ENCODE peak calls at places on chromosomes 1 and 21, in four cellular contexts. J is neural progenitor cell, L is OCI-LY7, B is GM23338. H is an unnamed sample.

GRCh38 chr1:42178249-42178648 is 13.7 kb upstream of the GUCA2A start:
- DNase-seq in L (no peak), J (no peak), B (no peak), H (peak)

GRCh38 chr1:42939216-42939615 is 19.5 kb downstream of the SLC2A1 start:
- DNase-seq in L (no peak), B (no peak), J (no peak), H (peak)

GRCh38 chr1:55284856-55285255 is 69.7 kb upstream of the USP24 start:
- DNase-seq in B (peak), L (peak), J (peak), H (peak)

GRCh38 chr1:112465122-112465521 is 43.6 kb upstream of the WNT2B start:
- DNase-seq in J (no peak), L (no peak), B (no peak), H (no peak)

GRCh38 chr1:201783067-201783466 is 45.9 kb upstream of the IPO9 start:
- DNase-seq in B (no peak), L (no peak), J (no peak), H (no peak)

GRCh38 chr21:45295576-45296365 is 8.1 kb upstream of the POFUT2 start:
- DNase-seq in B (no peak), L (no peak), J (no peak), H (peak)

GRCh38 chr21:39001341-39001740 is 181.9 kb downstream of the PSMG1 start:
- DNase-seq in J (no peak), L (no peak), B (no peak), H (no peak)

GRCh38 chr1:2411801-2412394 is 466 bp downstream of the PEX10 start:
- DNase-seq in L (peak), B (no peak), J (no peak), H (no peak)

GRCh38 chr1:7457811-7458210 is 313.3 kb upstream of the VAMP3 start:
- DNase-seq in J (no peak), L (no peak), B (no peak), H (no peak)

GRCh38 chr1:200653022-200653462 is 16.7 kb downstream of the DDX59 start:
- DNase-seq in L (no peak), B (no peak), J (no peak), H (no peak)

GRCh38 chr1:40877681-40878080 is 15.5 kb upstream of the CITED4 start:
- DNase-seq in L (no peak), J (no peak), B (peak), H (no peak)

DNA sequence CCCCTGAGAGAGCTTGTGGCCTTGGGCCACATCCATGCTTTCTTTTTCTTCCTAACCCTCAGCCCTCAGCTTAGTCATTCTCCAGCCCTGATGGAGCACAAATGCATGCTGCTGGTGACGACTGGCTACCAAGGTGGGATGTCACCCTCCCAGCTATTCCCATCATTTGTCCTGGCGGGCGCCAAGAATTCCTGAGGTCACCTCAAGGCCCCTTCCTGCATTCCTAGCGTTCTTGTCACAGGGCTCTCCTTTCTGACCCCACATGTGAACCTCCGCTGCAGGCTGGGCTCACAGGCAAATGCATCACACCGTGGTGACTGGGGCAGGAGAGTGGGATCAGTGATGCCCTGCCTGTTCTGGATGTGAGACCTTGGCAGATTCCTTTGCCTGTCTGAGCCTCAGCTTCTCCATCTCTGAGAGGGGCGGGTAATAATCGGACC is 53.4 kb upstream of the IFFO2 start:
- DNase-seq in L (no peak), B (peak), J (peak), H (no peak)
- TF ChIP-seq EZH2phosphoT487 in L (no peak), B (no peak), J (no peak), H (no peak)

GRCh38 chr1:218775476-218776170 is 398.1 kb upstream of the LYPLAL1 start:
- DNase-seq in B (no peak), J (peak), L (no peak), H (peak)
- H2AFZ ChIP-seq in B (peak), J (peak), L (no peak), H (no peak)

DNA sequence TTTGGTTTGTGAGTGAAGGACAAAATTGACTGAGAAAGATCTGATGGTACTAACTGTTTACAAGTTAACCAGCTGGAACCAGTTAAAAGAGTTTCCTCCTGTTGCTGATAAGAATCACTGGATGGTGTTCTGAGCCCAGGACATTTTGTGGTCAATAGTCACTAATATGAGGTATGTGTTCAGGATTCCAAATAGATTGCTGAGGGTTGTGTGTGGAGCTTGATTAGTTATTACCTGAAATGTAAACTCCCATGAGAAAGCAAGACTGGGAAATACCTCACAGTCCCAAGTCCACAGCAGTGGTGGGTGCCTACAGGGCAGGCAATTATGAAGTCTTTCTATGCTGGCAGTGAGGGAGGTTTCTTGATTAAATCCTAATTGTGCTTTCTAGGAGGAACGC is 164.6 kb downstream of the DNM3 start:
- DNase-seq in J (no peak), L (no peak), B (no peak), H (peak)
- TF ChIP-seq EZH2phosphoT487 in J (no peak), L (no peak), B (no peak), H (no peak)

GRCh38 chr21:40846057-40846456 is 901 bp downstream of the DSCAM start:
- DNase-seq in L (no peak), J (no peak), B (no peak), H (no peak)

GRCh38 chr21:40845621-40846020 is 1.3 kb downstream of the DSCAM start:
- DNase-seq in L (no peak), J (no peak), B (no peak), H (no peak)

GRCh38 chr21:40847956-40848355 is 998 bp upstream of the DSCAM start:
- DNase-seq in B (peak), L (no peak), J (peak), H (no peak)

GRCh38 chr21:40844935-40845334 is 2.0 kb downstream of the DSCAM start:
- DNase-seq in B (no peak), J (no peak), L (no peak), H (no peak)

DNA sequence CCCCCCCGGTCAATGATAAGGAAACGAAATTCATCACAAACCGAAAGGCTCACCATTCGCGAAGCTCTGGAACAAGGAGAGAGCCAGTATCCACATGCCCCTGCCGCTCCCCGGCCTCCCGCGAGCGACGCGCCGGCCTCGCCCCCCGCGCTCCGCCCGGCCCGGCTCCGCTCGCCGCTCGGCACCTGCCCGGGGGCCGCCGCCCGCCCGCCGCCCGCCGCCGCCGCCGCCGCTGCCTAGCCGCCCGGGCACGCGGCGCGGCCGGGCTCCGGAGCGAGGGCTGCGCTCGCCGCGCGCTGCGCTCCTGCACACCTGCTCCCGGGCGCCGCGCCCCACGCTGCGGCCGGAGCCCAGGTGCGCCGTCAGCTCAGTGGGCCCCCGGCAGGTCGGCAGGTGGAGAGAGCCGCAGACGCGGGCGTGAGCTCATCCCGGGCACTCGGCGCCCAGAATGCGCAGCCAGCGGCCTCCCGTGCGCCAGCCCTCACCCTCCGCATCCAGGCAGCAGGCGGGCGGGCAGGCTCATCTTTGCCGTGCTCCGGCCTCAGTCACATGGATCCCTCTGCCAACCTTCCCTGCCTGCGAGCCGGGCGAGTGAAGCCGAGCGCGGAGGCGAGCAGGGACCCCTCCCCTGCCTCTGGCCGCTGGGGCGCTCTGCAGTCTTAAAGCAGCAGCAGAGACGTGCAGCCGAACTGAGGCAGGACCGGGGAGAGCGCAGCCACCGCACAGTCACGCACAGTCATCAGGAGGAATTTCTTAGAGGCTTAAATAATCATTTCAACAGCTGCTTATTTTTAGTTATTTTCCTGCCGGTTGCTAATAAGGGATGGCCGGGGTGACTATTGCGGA is at the start of gene DSCAM:
- DNase-seq in L (no peak), B (peak), J (peak), H (peak)
- H2AFZ ChIP-seq in L (no peak), B (peak), J (peak), H (no peak)

DNA sequence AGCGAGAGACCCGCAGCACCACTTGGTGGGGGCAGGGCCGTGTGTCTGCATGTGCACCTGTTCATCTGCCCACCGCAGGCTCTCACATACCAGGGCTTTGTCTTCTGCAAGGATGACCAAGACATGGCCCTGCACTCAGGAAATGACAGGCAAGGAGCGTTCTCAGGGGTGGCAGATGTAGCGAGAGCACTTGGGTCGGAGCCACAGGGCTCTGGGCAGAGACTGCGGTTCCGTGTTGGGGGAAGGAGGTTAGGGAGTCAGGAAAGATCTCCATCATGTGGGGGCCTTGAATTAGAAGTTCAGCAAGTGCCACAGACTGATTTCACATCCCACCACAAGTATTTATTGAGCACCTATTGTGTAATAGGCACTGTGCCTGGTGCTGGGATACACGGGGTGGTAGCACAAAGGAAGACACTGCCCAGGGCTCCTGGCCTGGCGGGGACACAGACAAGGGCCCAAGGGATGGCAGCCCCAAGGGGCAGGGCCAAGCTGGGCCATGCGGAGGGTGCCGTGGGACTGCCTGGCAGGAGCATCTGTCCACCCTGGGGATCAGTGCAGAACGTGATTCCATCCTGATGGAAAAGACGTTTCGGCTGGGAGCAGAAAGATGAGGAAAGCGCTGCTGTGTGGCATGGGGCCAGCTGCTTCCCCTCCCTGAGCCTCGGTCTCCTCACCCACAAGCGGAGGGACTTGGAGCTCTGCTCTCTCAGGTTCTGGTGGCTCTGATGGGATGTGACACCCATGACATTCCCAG is 11.4 kb upstream of the SPSB1 start:
- DNase-seq in J (no peak), B (no peak), L (no peak), H (no peak)
- TF ChIP-seq EZH2phosphoT487 in J (no peak), B (no peak), L (no peak), H (no peak)

GRCh38 chr21:28485301-28486022 is 507.2 kb downstream of the LTN1 start:
- DNase-seq in J (no peak), B (no peak), L (no peak), H (no peak)

GRCh38 chr21:28479660-28480059 is 513.0 kb downstream of the LTN1 start:
- DNase-seq in B (no peak), J (no peak), L (no peak), H (no peak)

GRCh38 chr21:28482657-28483056 is 510.0 kb downstream of the LTN1 start:
- DNase-seq in L (no peak), B (no peak), J (no peak), H (no peak)

DNA sequence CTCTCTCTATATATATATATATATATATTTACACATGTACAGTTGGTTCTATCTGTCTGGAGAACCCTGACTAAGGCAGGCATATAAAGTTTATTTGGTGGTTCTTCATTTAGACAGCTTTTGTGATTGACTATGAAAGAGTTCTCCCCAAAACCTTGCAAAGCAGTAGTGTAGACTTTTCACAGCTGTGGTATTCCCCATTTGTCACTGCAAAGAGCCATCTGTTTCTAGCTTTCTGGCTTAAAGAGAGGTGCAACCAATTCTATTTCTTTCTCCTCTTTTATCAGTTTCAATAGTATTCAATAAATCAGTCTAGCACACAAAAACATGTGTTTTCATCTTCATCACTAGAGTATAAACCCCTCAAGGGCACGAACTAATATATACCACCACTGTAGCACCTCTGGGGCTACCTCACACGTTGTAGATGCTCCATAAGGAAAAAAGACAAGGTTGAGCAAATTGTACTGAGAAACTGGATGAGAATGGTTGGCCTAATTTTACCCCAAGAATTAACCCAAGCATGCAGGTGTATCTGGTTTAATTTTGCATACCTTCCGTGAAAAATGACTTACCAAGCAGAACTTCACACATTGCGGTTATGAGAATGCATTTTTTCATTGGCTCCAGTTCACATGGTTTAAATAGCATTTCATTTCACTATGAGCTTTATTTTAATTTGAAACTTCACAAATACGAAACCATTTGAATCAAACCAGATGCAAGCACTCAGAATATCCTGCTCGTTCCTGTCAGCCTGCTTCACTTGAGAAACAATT is 512.4 kb downstream of the LTN1 start:
- DNase-seq in B (no peak), L (no peak), J (no peak), H (no peak)
- H2AFZ ChIP-seq in B (no peak), L (no peak), J (no peak), H (no peak)

GRCh38 chr1:39652105-39652504 is 12.7 kb upstream of the HEYL start:
- DNase-seq in B (no peak), L (no peak), J (no peak), H (no peak)
- TF ChIP-seq EZH2phosphoT487 in B (no peak), L (no peak), J (no peak), H (no peak)

DNA sequence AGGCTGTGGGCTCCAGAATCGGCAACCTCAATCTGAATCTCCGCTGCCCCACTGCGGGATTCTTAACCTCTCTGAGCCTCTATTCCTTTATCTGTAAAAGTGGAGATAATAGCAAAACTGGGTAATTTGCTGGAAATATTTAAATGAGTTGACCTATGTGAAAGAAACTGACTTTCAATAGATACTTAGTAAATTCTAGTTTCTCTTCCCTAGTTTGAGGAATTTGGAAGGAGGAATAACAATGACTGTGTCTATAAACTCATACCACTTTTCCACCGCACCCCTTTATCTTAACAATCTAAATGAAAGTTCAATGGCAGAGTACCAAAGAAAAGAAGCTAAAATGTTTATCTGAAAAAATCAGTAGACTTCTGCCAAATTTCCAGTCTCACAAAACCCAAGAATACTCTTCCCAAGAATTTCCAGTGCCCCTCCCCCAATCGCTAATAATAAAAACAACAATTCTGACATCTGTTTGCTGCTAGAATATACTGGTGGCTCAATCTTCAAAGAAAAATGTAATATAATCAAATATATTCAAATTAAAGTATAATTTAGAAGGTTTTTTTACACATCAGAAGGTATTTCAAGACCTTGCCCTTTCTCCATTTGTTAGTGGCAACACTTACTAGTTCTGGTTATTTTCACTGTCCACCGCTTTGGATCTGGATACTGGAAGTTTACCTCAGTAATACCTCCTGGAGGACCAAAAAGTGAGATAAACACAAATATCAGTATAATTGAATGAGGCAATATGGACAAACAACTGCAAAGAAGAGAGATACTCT is 171.2 kb downstream of the LTN1 start:
- DNase-seq in L (no peak), B (no peak), J (no peak), H (no peak)
- H2AFZ ChIP-seq in L (no peak), B (no peak), J (no peak), H (no peak)

DNA sequence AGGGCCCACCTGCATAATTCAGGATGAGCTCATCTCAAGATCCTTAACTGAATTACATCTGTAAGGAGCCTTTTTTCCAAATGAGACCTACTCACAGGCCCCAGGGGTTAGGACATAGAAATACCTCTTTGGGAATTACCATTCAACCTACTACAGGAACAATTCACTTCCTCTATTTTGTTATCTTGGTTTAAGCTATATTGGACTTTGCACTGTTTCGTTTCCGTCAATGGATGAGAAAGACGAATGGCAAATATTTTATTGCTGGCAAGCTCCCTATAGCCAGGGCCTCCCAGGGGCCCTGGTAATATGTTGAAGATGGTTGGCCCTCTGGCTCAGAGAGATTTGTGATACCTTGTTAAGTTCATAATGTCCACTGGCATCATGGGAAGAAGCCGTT is 384.2 kb upstream of the DUSP10 start:
- DNase-seq in B (no peak), J (no peak), L (no peak), H (peak)
- TF ChIP-seq EZH2phosphoT487 in B (no peak), J (no peak), L (no peak), H (no peak)

DNA sequence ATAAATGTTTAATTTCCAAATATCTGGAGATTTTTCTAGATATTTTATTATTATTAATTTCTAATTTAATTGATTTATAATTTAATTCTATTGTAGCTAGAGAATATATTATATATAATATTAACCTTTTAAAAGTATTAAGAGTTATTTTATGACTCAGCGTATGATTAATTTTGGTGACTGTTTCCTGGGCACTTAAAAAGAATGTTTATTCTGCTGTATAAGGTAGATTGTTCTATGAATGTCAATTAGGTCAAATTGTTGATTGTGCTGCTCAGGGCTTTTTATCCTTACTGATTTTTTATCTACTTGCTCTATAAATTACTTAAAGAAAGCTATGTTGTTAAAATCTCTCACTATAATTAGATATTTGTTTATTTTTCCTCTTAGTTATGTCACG is 20.1 kb upstream of the GJA8 start:
- DNase-seq in J (no peak), L (no peak), B (no peak), H (no peak)
- H2AFZ ChIP-seq in J (no peak), L (no peak), B (no peak), H (no peak)